ENCODE peak calls at places on chromosome 13, in four cellular contexts. T is HepG2, Q is H1, B is GM12878. U is an unnamed sample.

GRCh38 chr13:26816876-26817275 is 56.3 kb upstream of the GPR12 start:
- DNase-seq in T (no peak), Q (no peak), B (no peak), U (no peak)

GRCh38 chr13:46490129-46490528 is 62.8 kb upstream of the LRCH1 start:
- DNase-seq in T (no peak), Q (no peak), B (no peak), U (no peak)

GRCh38 chr13:101955764-101956163 is 446.1 kb downstream of the FGF14 start:
- DNase-seq in T (no peak), Q (no peak), B (no peak), U (no peak)

GRCh38 chr13:75399168-75399878 is 82.6 kb downstream of the TBC1D4 start:
- DNase-seq in T (no peak), Q (no peak), B (no peak), U (no peak)

GRCh38 chr13:97001641-97002040 is 7.4 kb upstream of the OXGR1 start:
- DNase-seq in T (no peak), Q (no peak), B (no peak), U (no peak)

GRCh38 chr13:102580552-102581169 is 16.1 kb upstream of the TPP2 start:
- DNase-seq in T (peak; percentile 55), Q (no peak), B (no peak), U (peak; percentile 52)

GRCh38 chr13:99086149-99086868 is 108.4 kb upstream of the DOCK9 start:
- DNase-seq in T (no peak), Q (no peak), B (no peak), U (no peak)

GRCh38 chr13:72694314-72694713 is 33.1 kb downstream of the MZT1 start:
- DNase-seq in T (no peak), Q (no peak), B (no peak), U (no peak)

GRCh38 chr13:109914111-109914510 is 127.7 kb upstream of the IRS2 start:
- DNase-seq in T (no peak), Q (no peak), B (no peak), U (no peak)

GRCh38 chr13:81610613-81611012 is 1269.7 kb upstream of the SPRY2 start:
- DNase-seq in T (no peak), Q (no peak), B (no peak), U (no peak)

GRCh38 chr13:81990652-81991051 is 1649.7 kb upstream of the SPRY2 start:
- DNase-seq in T (no peak), Q (no peak), B (no peak), U (peak; percentile 25)

GRCh38 chr13:25310891-25311290 is 9.5 kb downstream of the NUP58 start:
- DNase-seq in T (no peak), Q (no peak), B (no peak), U (no peak)

GRCh38 chr13:25687622-25688225 is 315.9 kb downstream of the ATP8A2 start:
- DNase-seq in T (no peak), Q (no peak), B (no peak), U (no peak)

GRCh38 chr13:50357586-50358118 is 342.4 kb downstream of the KCNRG start:
- DNase-seq in T (no peak), Q (no peak), B (no peak), U (no peak)

GRCh38 chr13:50357136-50357535 is 341.9 kb downstream of the KCNRG start:
- DNase-seq in T (no peak), Q (no peak), B (no peak), U (no peak)

GRCh38 chr13:50355797-50356196 is 340.6 kb downstream of the KCNRG start:
- DNase-seq in T (no peak), Q (no peak), B (peak; percentile 9), U (no peak)

GRCh38 chr13:50352720-50353491 is 337.7 kb downstream of the KCNRG start:
- DNase-seq in T (no peak), Q (no peak), B (no peak), U (no peak)

GRCh38 chr13:50353651-50354415 is 338.6 kb downstream of the KCNRG start:
- DNase-seq in T (no peak), Q (no peak), B (no peak), U (no peak)
- TF ChIP-seq ZNF274 in T (no peak), Q (no peak), B (no peak), U (no peak)

GRCh38 chr13:19864339-19865309 is 1.2 kb upstream of the ZMYM5 start:
- DNase-seq in T (no peak), Q (no peak), B (no peak), U (peak; percentile 16)
- TF ChIP-seq SUZ12 in T (no peak), Q (no peak), B (no peak), U (no peak)

DNA sequence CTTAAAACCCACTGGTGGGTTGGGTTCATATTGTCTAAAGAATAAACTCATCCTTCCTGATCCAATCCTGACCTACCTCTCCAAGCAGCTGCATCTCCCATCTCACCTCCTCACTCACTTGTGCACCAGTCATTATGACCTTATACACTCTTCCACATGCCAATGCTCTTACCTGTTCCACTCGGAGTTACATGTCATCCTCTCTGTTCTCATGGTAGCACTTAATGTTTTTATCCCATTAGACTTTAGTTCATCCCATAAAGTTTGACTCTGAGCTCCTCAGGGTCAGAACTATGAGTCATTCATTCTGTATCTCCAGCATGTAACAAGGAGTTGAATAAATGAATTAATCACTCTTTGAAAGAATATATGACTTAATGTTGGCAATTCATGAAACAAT is 330.2 kb downstream of the KLF12 start:
- DNase-seq in T (no peak), Q (no peak), B (no peak), U (no peak)
- TF ChIP-seq ZNF274 in T (no peak), Q (no peak), B (no peak), U (no peak)

GRCh38 chr13:48828962-48829405 is 146.7 kb upstream of the FNDC3A start:
- DNase-seq in T (no peak), Q (no peak), B (no peak), U (peak; percentile 8)

GRCh38 chr13:48833412-48833811 is 142.3 kb upstream of the FNDC3A start:
- DNase-seq in T (no peak), Q (no peak), B (no peak), U (no peak)

GRCh38 chr13:48829536-48829935 is 146.2 kb upstream of the FNDC3A start:
- DNase-seq in T (no peak), Q (no peak), B (no peak), U (no peak)

GRCh38 chr13:48827709-48828108 is 148.0 kb upstream of the FNDC3A start:
- DNase-seq in T (no peak), Q (no peak), B (no peak), U (no peak)

GRCh38 chr13:48831248-48831647 is 144.5 kb upstream of the FNDC3A start:
- DNase-seq in T (no peak), Q (no peak), B (peak; percentile 16), U (no peak)
- TF ChIP-seq SUZ12 in T (no peak), Q (no peak), B (no peak), U (no peak)

GRCh38 chr13:21957833-21958232 is 287.0 kb downstream of the FGF9 start:
- DNase-seq in T (no peak), Q (no peak), B (no peak), U (no peak)
- TF ChIP-seq ZNF274 in T (no peak), Q (no peak), B (no peak), U (no peak)

DNA sequence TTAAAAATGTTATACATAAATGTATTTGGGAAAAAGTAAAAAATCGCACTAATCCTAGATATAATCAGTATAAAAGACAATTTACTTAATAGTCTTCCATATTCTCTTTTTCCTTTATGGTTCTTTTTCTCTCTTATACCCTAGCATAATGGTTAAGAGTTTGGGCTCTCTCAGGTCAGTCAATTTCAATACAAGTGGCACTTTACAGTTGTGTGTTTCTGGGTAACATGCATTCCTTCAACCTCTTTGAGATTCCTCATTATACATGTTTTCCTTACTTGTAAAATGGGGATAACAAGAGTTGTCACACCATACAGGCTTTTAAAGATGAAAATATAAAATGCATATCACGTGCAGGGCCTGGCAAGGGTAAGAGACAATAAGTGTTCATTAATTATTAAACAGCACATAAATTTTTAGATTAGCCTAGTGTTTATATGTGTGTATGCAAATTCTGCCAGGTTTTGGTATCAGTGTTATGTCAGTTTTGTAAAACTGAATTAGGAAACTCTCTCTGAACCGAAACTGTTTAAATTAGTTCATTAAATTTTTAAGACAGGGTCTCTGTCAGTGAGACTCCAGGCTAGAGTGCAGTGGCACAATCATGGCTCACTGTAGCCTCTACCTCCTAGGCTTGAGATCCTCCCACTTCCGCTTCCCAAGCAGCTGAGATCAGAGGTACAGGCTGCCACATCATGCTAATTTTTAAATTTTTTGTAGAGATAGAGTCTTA is 49.8 kb downstream of the ELF1 start:
- DNase-seq in T (no peak), Q (no peak), B (no peak), U (no peak)
- TF ChIP-seq SUZ12 in T (no peak), Q (no peak), B (no peak), U (no peak)

DNA sequence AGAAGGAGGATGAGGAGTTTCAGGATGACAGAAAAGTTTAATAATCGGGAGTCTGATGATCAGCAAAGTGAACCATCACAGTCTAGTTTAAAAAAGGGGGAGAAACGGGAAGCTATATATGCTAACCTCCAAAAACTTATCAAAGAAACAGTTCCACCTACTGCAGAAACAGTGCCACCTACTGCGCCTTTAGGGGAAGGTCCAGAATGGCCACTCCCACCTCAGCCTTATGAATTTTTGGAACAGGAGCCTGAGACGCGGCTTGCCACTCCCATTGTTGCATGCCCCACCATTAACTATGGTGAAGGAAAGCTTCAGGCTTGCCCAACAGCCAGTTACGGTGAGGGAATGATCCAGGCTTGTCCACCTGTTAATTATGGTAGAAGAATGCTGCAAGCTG is 929.0 kb downstream of the SLITRK6 start:
- DNase-seq in T (peak; percentile 2), Q (no peak), B (no peak), U (no peak)
- TF ChIP-seq ZNF274 in T (no peak), Q (no peak), B (no peak), U (no peak)

GRCh38 chr13:113584205-113584869 is at the start of gene TFDP1:
- DNase-seq in T (peak; percentile 81), Q (peak; percentile 62), B (peak; percentile 63), U (peak; percentile 70)
- TF ChIP-seq SUZ12 in T (no peak), Q (no peak), B (no peak), U (no peak)

U was measured in NT2/D1.